ENCODE peak calls at places on chromosomes 13 and 19, in seven cellular contexts. O is T-cell; D is dorsolateral prefrontal cortex; M is stimulated activated CD4-positive, alpha-beta T cell treated with anti-CD3 and anti-CD28 coated beads, Interleukin-15, amount 100 ng/mL, for 1 hour; L is DMS153; J is body of pancreas; X is heart right ventricle. Y is an unnamed sample.

GRCh38 chr13:26749905-26750304 is 10.7 kb downstream of the GPR12 start:
- DNase-seq in J (no peak), X (no peak), M (no peak), D (no peak), L (no peak), O (no peak), Y (no peak)

GRCh38 chr19:17409990-17410389 is 4.6 kb upstream of the BST2 start:
- DNase-seq in O (no peak), M (no peak), J (no peak), L (no peak), X (no peak), D (no peak), Y (no peak)

GRCh38 chr13:43564941-43565340 is 221.8 kb downstream of the ENOX1 start:
- DNase-seq in M (no peak), O (no peak), L (peak), J (no peak), X (no peak), D (no peak), Y (no peak)

GRCh38 chr19:47284324-47284899 is 9.7 kb downstream of the INAFM1 start:
- DNase-seq in X (no peak), M (no peak), L (peak), J (peak), D (no peak), O (peak), Y (no peak)

GRCh38 chr19:40465025-40465780 is at the start of gene BLVRB:
- DNase-seq in M (no peak), L (no peak), X (no peak), D (no peak), J (peak), O (no peak), Y (no peak)

GRCh38 chr13:35600137-35600536 is 123.6 kb upstream of the MAB21L1 start:
- DNase-seq in J (no peak), O (no peak), L (no peak), D (no peak), M (no peak), X (no peak), Y (no peak)

GRCh38 chr19:47296036-47296435 is 13.6 kb upstream of the C5AR1 start:
- DNase-seq in O (peak), J (peak), D (peak), L (peak), M (peak), X (peak), Y (peak)

GRCh38 chr13:26656919-26657318 is 99.4 kb downstream of the WASF3 start:
- DNase-seq in D (no peak), J (no peak), O (no peak), M (no peak), L (no peak), X (no peak), Y (no peak)

GRCh38 chr19:16402076-16402475 is 69.7 kb downstream of the EPS15L1 start:
- DNase-seq in M (no peak), L (no peak), D (no peak), O (no peak), J (no peak), X (no peak), Y (no peak)

GRCh38 chr13:108787709-108788394 is 158.4 kb downstream of the MYO16 start:
- DNase-seq in X (no peak), M (no peak), J (no peak), O (no peak), L (no peak), D (no peak), Y (no peak)

Y was measured in frontal cortex.